ENCODE peak calls at places on chromosome 3, in five cellular contexts. V is mucosa of gallbladder, A is T-helper 2 cell, E is neuronal stem cell, X is psoas muscle. H is an unnamed sample.
A peak's percentile ranks its signal among the peaks of the same experiment; 100 is the strongest.

GRCh38 chr3:173109143-173109542 is 31.9 kb downstream of the SPATA16 start:
- DNase-seq in X (no peak), E (peak; percentile 6), A (no peak), V (no peak), H (peak; percentile 43)

GRCh38 chr3:71466483-71466882 is 117.0 kb downstream of the FOXP1 start:
- DNase-seq in A (no peak), V (no peak), E (no peak), X (no peak), H (no peak)

GRCh38 chr3:126434931-126435411 is 40.3 kb downstream of the CFAP100 start:
- DNase-seq in X (no peak), V (no peak), A (no peak), E (no peak), H (no peak)

GRCh38 chr3:194224937-194225422 is 89.0 kb downstream of the HES1 start:
- DNase-seq in X (no peak), V (no peak), A (no peak), E (no peak), H (no peak)

GRCh38 chr3:55296781-55297180 is 190.3 kb downstream of the WNT5A start:
- DNase-seq in E (no peak), A (no peak), V (no peak), X (no peak), H (no peak)

GRCh38 chr3:189944285-189945145 is 176.2 kb downstream of the P3H2 start:
- DNase-seq in X (no peak), A (peak; percentile 37), E (no peak), V (peak; percentile 53), H (no peak)

GRCh38 chr3:110711851-110712396 is 359.7 kb upstream of the NECTIN3 start:
- DNase-seq in A (no peak), V (no peak), X (no peak), E (no peak), H (peak; percentile 56)

GRCh38 chr3:153513236-153513635 is 351.2 kb downstream of the RAP2B start:
- DNase-seq in V (no peak), A (peak; percentile 41), E (no peak), X (no peak), H (peak; percentile 20)

GRCh38 chr3:185739264-185739701 is 85.6 kb downstream of the IGF2BP2 start:
- DNase-seq in E (no peak), V (no peak), A (no peak), X (no peak), H (no peak)

H was measured in NT2/D1.